ENCODE peak calls at places on chromosomes 5 and 9, in four cellular contexts. W is upper lobe of left lung, S is testis, O is astrocyte. Q is an unnamed sample. For H3K4me1 and H3K9me3, the result is how much of the 10 kb centered on the place peaks cover.

GRCh38 chr9:92664394-92665152 is 5.4 kb downstream of the IPPK start:
- DNase-seq in W (no peak), S (no peak), O (peak), Q (peak)

GRCh38 chr5:168295574-168296201 is 4.2 kb downstream of the WWC1 start:
- DNase-seq in S (peak), O (peak), W (peak), Q (no peak)

GRCh38 chr5:65072836-65073620 is 304.3 kb downstream of the CWC27 start:
- DNase-seq in O (peak), W (no peak), S (no peak), Q (no peak)

GRCh38 chr5:142280066-142281011 is 44.5 kb downstream of the SPRY4 start:
- DNase-seq in S (no peak), O (peak), W (no peak), Q (no peak)

GRCh38 chr5:159955056-159955624 is 38.9 kb downstream of the ADRA1B start:
- DNase-seq in S (no peak), O (no peak), W (no peak), Q (no peak)

GRCh38 chr5:179599100-179599499 is 24.4 kb downstream of the HNRNPH1 start:
- DNase-seq in S (peak), O (no peak), W (no peak), Q (no peak)

GRCh38 chr5:173849908-173850307 is 38.2 kb upstream of the CPEB4 start:
- DNase-seq in S (no peak), O (no peak), W (no peak), Q (no peak)

GRCh38 chr9:17597977-17598376 is 19.1 kb downstream of the SH3GL2 start:
- DNase-seq in O (no peak), W (no peak), S (no peak), Q (no peak)

GRCh38 chr9:6616976-6617375 is 28.6 kb downstream of the GLDC start:
- DNase-seq in S (no peak), O (no peak), W (no peak), Q (no peak)

GRCh38 chr9:126122901-126123616 is 203.6 kb upstream of the MVB12B start:
- DNase-seq in O (no peak), S (no peak), W (no peak), Q (no peak)

GRCh38 chr5:150054569-150054968 is 31.8 kb downstream of the CSF1R start:
- DNase-seq in W (no peak), S (no peak), O (no peak), Q (no peak)

GRCh38 chr5:84301535-84301934 is 83.1 kb downstream of the EDIL3 start:
- DNase-seq in O (peak), S (no peak), W (no peak), Q (no peak)

GRCh38 chr5:126857472-126858410 is 80.8 kb downstream of the LMNB1 start:
- DNase-seq in S (no peak), O (peak), W (no peak), Q (no peak)

GRCh38 chr5:151047814-151048425 is 27.5 kb downstream of the GPX3 start:
- DNase-seq in O (no peak), W (no peak), S (no peak), Q (peak)

GRCh38 chr9:11199335-11199734 is 586.5 kb upstream of the PTPRD start:
- DNase-seq in W (no peak), S (no peak), O (no peak), Q (no peak)

GRCh38 chr5:76542887-76543690 is 80.1 kb downstream of the F2RL2 start:
- DNase-seq in O (no peak), W (peak), S (peak), Q (peak)

GRCh38 chr9:37146372-37146771 is 26.0 kb downstream of the ZCCHC7 start:
- DNase-seq in O (no peak), S (no peak), W (no peak), Q (no peak)

GRCh38 chr5:106894964-106895363 is 775.8 kb downstream of the EFNA5 start:
- DNase-seq in O (peak), S (no peak), W (peak), Q (no peak)

GRCh38 chr9:2269778-2270177 is 254.6 kb downstream of the SMARCA2 start:
- DNase-seq in O (no peak), W (no peak), S (no peak), Q (no peak)

GRCh38 chr5:138676556-138677193 is 76.5 kb upstream of the CTNNA1 start:
- DNase-seq in S (no peak), O (no peak), W (no peak), Q (no peak)

GRCh38 chr5:88394531-88395185 is 126.0 kb upstream of the TMEM161B start:
- DNase-seq in S (no peak), O (peak), W (no peak), Q (no peak)

GRCh38 chr5:131759704-131760103 is 37.1 kb downstream of the FNIP1 start:
- DNase-seq in O (no peak), W (no peak), S (no peak), Q (no peak)

GRCh38 chr9:128276574-128277270 is 646 bp downstream of the SWI5 start:
- DNase-seq in W (no peak), O (peak), S (peak), Q (no peak)

GRCh38 chr9:118083161-118083560 is 379.0 kb downstream of the TLR4 start:
- DNase-seq in O (no peak), S (no peak), W (no peak), Q (no peak)

GRCh38 chr9:34498511-34498910 is 24.3 kb downstream of the ENHO start:
- DNase-seq in O (no peak), S (no peak), W (no peak), Q (no peak)

GRCh38 chr9:71223953-71224538 is 102.6 kb upstream of the TRPM3 start:
- DNase-seq in S (no peak), W (no peak), O (no peak), Q (no peak)

GRCh38 chr5:40429258-40430111 is 250.2 kb upstream of the PTGER4 start:
- DNase-seq in O (no peak), W (no peak), S (no peak), Q (no peak)

GRCh38 chr5:143200781-143201398 is 202.6 kb downstream of the NR3C1 start:
- DNase-seq in O (peak), W (no peak), S (no peak), Q (no peak)

GRCh38 chr9:71762900-71763653 is 5.2 kb downstream of the CEMIP2 start:
- DNase-seq in S (no peak), O (peak), W (no peak), Q (no peak)

GRCh38 chr5:173498871-173499470 is 117.5 kb downstream of the BOD1 start:
- DNase-seq in W (no peak), S (peak), O (peak), Q (no peak)

GRCh38 chr5:37015795-37016666 is 139.5 kb downstream of the NIPBL start:
- DNase-seq in O (peak), S (no peak), W (no peak), Q (no peak)

GRCh38 chr9:134328341-134328840 is 2.1 kb downstream of the RXRA start:
- DNase-seq in O (no peak), W (peak), S (no peak), Q (no peak)
- H3K4me1 ChIP-seq in O (under half), W (half or more), S (half or more), Q (under half)

GRCh38 chr5:42597318-42597937 is 159.2 kb upstream of the CCDC152 start:
- DNase-seq in W (no peak), S (no peak), O (no peak), Q (no peak)
- H3K27ac ChIP-seq in W (no peak), S (no peak), O (no peak), Q (no peak)

GRCh38 chr9:40913928-40914673 is 214.4 kb downstream of the FOXD4L6 start:
- DNase-seq in O (no peak), S (no peak), W (no peak), Q (no peak)
- H3K9me3 ChIP-seq in O (half or more), S (under half), W (half or more), Q (half or more)

DNA sequence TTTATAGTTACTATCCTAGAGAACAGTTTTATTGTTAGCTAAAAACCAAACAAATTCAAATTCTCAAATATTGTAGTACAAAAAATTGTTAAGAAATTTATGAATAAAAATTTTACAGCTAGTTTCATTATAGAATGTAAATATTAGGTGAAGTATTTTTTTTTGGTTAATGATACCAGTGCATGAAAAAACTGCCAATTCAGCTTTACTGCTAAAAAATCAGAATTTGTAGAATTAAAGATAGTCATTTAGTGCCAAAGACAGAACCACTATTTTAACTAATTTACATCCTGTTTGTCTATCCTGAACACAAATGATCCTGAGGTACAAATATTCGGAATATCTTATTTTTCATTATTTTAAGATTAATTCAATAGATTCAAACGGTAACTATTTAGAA is 202.6 kb downstream of the FER start:
- DNase-seq in W (no peak), O (no peak), S (no peak), Q (no peak)
- H3K4me1 ChIP-seq in W (under half), O (under half), S (under half), Q (under half)